ENCODE peak calls at places on chromosomes 16 and 17, in seven cellular contexts. A is stomach; D is SK-N-MC; Q is PC-9; O is ovary; M is CD8-positive, alpha-beta T cell; T is heart right ventricle. P is an unnamed sample.
A peak's percentile ranks its signal among the peaks of the same experiment; 100 is the strongest.

GRCh38 chr16:83070416-83071199 is 443.8 kb downstream of the CDH13 start:
- DNase-seq in A (no peak), D (no peak), Q (no peak), O (no peak), M (no peak), T (no peak), P (no peak)

GRCh38 chr17:13106171-13106570 is 88.3 kb upstream of the ELAC2 start:
- DNase-seq in A (no peak), D (no peak), Q (no peak), O (no peak), M (no peak), T (no peak), P (no peak)

GRCh38 chr16:87828071-87828971 is 41.0 kb downstream of the SLC7A5 start:
- DNase-seq in A (peak; percentile 86), D (no peak), Q (no peak), O (no peak), M (no peak), T (no peak), P (no peak)

GRCh38 chr16:1645914-1646525 is 32.1 kb upstream of the JPT2 start:
- DNase-seq in A (no peak), D (no peak), Q (peak; percentile 46), O (no peak), M (peak; percentile 33), T (no peak), P (no peak)

GRCh38 chr16:86367291-86368072 is 142.8 kb upstream of the FOXF1 start:
- DNase-seq in A (no peak), D (no peak), Q (no peak), O (no peak), M (no peak), T (no peak), P (no peak)

GRCh38 chr17:17975441-17975840 is 2.8 kb downstream of the DRC3 start:
- DNase-seq in A (no peak), D (no peak), Q (no peak), O (no peak), M (no peak), T (no peak), P (no peak)

GRCh38 chr16:68091604-68092261 is 6.6 kb downstream of the NFATC3 start:
- DNase-seq in A (no peak), D (no peak), Q (no peak), O (no peak), M (no peak), T (no peak), P (no peak)

GRCh38 chr16:66541388-66542360 is 8.2 kb downstream of the TK2 start:
- DNase-seq in A (no peak), D (no peak), Q (no peak), O (no peak), M (no peak), T (no peak), P (no peak)

GRCh38 chr17:17729620-17730249 is 48.5 kb downstream of the RAI1 start:
- DNase-seq in A (peak; percentile 53), D (no peak), Q (peak; percentile 66), O (no peak), M (peak; percentile 29), T (no peak), P (no peak)

GRCh38 chr17:39663688-39664580 is 1.2 kb upstream of the TCAP start:
- DNase-seq in A (peak; percentile 66), D (no peak), Q (peak; percentile 52), O (no peak), M (no peak), T (peak; percentile 66), P (no peak)

GRCh38 chr16:87644596-87644995 is 42.3 kb downstream of the JPH3 start:
- DNase-seq in A (no peak), D (no peak), Q (no peak), O (no peak), M (no peak), T (no peak), P (no peak)

GRCh38 chr17:78174332-78174869 is 6.0 kb downstream of the SYNGR2 start:
- DNase-seq in A (peak; percentile 96), D (no peak), Q (peak; percentile 48), O (peak; percentile 50), M (no peak), T (peak; percentile 83), P (no peak)

GRCh38 chr17:61411114-61411943 is 11.7 kb downstream of the TBX2 start:
- DNase-seq in A (peak; percentile 51), D (no peak), Q (peak; percentile 52), O (peak; percentile 71), M (no peak), T (peak; percentile 70), P (no peak)

GRCh38 chr16:81803332-81803731 is 24.2 kb downstream of the PLCG2 start:
- DNase-seq in A (no peak), D (no peak), Q (no peak), O (no peak), M (no peak), T (no peak), P (no peak)

DNA sequence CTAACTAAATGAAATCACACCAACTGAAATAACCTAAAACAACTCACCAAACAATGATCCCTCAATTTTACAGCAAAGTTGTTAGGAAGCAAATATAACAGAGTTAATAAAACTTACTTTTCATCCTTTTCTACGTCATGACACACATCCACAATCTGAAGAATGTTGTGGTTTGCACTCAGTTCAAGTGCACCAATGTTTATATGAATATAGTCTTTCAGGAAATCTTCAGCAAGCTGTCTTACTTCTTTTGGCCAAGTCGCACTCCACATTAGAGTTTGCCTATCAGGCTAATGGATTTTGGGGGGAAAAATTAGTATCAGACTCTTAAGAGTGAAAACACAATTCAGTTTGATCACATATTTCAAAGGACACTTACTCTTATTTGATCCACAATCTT is 3.3 kb downstream of the DDX5 start:
- DNase-seq in A (no peak), D (no peak), Q (no peak), O (no peak), M (no peak), T (no peak), P (no peak)
- H3K36me3 ChIP-seq in A (peaks cover 69% of the 10 kb centered on the region), D (peaks cover 78% of the 10 kb centered on the region), Q (peaks cover 65% of the 10 kb centered on the region), O (no peaks in the 10 kb centered on the region), M (peaks cover 57% of the 10 kb centered on the region), T (peaks cover 73% of the 10 kb centered on the region), P (peaks cover 7% of the 10 kb centered on the region)

DNA sequence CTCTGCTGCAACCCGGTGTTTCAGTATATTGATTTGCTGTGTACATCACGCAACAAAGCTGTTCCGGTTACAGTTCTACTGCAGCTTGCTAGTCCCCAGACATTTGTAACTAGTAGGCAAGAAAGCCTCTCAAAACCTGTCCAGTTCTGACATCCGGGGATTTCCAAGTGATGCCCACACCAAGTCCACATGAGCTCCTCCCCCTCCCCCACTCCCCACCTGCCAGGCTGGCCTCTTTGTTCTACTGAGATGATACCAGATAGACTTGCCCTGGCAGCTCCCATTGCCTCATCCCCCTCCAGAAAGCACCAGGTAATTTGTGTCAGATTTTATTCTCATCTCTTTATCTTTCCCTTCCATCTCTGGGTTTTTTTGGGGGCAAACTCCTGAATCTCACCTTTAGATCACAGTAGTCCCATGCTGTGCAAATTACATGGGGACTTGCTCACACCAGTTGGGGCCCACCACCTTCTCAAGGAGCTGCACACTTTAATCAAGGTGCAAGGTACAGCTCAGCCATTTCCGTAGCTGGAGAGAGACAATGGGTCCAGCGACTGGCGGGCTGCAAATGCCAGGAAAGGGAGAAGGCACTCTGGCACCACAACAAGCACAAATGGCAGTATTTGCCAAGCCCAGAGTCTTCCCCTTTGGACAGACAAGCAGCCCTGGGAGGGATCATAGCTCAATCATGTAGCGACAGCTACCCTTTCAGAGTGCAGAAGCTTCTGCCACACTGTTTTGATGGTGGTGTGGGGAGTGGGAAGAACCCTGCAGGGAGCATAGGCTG is 183.1 kb downstream of the CYLD start:
- DNase-seq in A (no peak), D (no peak), Q (no peak), O (no peak), M (no peak), T (no peak), P (no peak)
- H3K36me3 ChIP-seq in A (no peaks in the 10 kb centered on the region), D (no peaks in the 10 kb centered on the region), Q (no peaks in the 10 kb centered on the region), O (no peaks in the 10 kb centered on the region), M (no peaks in the 10 kb centered on the region), T (no peaks in the 10 kb centered on the region), P (no peaks in the 10 kb centered on the region)

GRCh38 chr16:57773019-57773418 is 29.3 kb downstream of the KIFC3 start:
- DNase-seq in A (no peak), D (no peak), Q (no peak), O (no peak), M (no peak), T (no peak), P (no peak)

GRCh38 chr16:57771141-57771785 is 31.0 kb downstream of the KIFC3 start:
- DNase-seq in A (no peak), D (no peak), Q (no peak), O (no peak), M (no peak), T (no peak), P (no peak)

GRCh38 chr16:57773680-57774295 is 28.5 kb downstream of the KIFC3 start:
- DNase-seq in A (peak; percentile 56), D (no peak), Q (no peak), O (no peak), M (no peak), T (no peak), P (no peak)

GRCh38 chr16:57769541-57770145 is 32.6 kb downstream of the KIFC3 start:
- DNase-seq in A (no peak), D (no peak), Q (no peak), O (no peak), M (no peak), T (no peak), P (no peak)

DNA sequence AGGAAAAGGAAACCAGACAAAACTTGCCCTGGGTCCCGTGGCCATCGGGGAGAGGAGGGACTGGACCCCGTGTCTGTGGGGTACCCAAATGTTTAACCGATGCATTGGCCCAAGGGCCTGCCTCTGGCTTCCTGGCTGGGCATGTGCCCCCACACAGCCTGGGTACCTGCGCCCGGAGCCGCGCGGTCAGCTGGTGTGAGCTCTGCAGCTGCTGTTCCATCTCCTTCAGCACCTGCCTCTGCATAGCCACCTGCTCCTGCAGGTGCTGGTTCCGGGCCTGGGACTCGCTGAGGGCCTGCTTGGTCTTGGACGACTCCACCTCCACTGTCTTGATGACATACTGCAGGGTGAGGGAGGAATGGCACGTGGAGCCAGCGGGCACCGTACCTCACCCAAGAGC is 31.9 kb downstream of the KIFC3 start:
- DNase-seq in A (no peak), D (no peak), Q (no peak), O (no peak), M (no peak), T (no peak), P (no peak)
- H3K36me3 ChIP-seq in A (peaks cover 88% of the 10 kb centered on the region), D (peaks cover 7% of the 10 kb centered on the region), Q (no peaks in the 10 kb centered on the region), O (no peaks in the 10 kb centered on the region), M (no peaks in the 10 kb centered on the region), T (peaks cover 84% of the 10 kb centered on the region), P (peaks cover under 1% of the 10 kb centered on the region)

DNA sequence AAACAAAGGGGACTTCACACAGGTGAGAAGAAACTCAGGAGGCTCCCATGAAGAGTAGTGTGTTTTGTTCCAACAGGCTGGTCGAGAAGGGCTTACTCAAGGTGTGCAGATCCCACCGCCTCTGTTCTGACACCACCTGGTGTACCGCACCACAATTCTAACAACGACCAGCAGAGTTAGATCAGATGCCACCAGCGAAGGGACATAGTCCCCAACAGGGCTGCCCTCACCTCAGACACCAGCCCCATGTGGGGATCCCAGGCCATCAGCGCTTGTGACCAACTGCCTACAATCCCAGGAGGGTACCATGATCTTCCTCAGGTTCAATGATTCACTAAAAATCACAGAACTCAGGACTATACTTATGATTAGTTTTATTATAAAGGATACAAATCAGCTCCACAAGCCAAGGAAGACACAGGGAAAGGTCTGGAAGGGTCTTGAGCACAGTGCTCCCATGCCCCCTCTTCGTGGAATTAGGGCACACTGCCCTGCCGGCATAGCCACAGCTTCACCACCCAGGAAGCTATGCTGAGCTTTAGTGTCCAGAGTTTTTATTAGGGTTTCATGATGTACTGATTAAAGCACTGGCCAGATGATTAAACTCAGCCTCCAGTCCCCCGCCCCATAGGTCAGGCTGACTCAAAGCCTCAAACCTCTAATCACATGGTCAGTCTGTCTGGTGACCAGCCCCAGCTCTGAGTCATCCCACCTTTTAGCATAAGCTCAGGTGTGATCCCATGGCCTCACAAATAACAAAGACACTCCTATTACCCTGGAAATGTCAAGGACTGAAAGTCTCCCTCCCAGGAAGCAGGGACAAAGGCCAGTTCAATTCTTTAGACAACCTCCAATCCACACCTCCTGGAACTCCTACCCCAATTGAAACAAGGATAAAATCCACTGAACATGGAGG is 26.0 kb downstream of the TRIM25 start:
- DNase-seq in A (peak; percentile 66), D (no peak), Q (peak; percentile 54), O (no peak), M (no peak), T (no peak), P (no peak)
- H3K36me3 ChIP-seq in A (peaks cover 66% of the 10 kb centered on the region), D (peaks cover 21% of the 10 kb centered on the region), Q (peaks cover 66% of the 10 kb centered on the region), O (no peaks in the 10 kb centered on the region), M (peaks cover 24% of the 10 kb centered on the region), T (peaks cover 54% of the 10 kb centered on the region), P (peaks cover 1% of the 10 kb centered on the region)

P was measured in kidney epithelial cell.